ENCODE peak calls at places on chromosomes 13 and 19, in seven cellular contexts. S, I, R, V, F, H and N are unnamed samples.
A peak's percentile ranks its signal among the peaks of the same experiment; 100 is the strongest.

GRCh38 chr13:65456150-65456912 is 1773.8 kb downstream of the PCDH9 start:
- DNase-seq in S (no peak), I (no peak), R (no peak), V (no peak), F (no peak), H (no peak), N (no peak)

GRCh38 chr13:48562296-48563066 is 29.6 kb upstream of the RCBTB2 start:
- DNase-seq in S (peak; percentile 27), I (no peak), R (no peak), V (no peak), F (no peak), H (no peak), N (no peak)

GRCh38 chr19:51394045-51394836 is 3.9 kb upstream of the C19orf84 start:
- DNase-seq in S (peak; percentile 69), I (peak; percentile 96), R (peak; percentile 83), V (peak; percentile 92), F (peak; percentile 93), H (peak; percentile 94), N (peak; percentile 94)

GRCh38 chr13:52879950-52880650 is 31.7 kb upstream of the PCDH8 start:
- DNase-seq in S (no peak), I (no peak), R (peak; percentile 15), V (no peak), F (no peak), H (no peak), N (no peak)

GRCh38 chr19:47112166-47112663 is 1.4 kb downstream of the ZC3H4 start:
- DNase-seq in S (peak; percentile 77), I (peak; percentile 67), R (peak; percentile 90), V (no peak), F (peak; percentile 88), H (peak; percentile 78), N (peak; percentile 92)

GRCh38 chr19:36931684-36932083 is 15.6 kb downstream of the ZNF568 start:
- DNase-seq in S (no peak), I (no peak), R (no peak), V (no peak), F (no peak), H (no peak), N (no peak)

GRCh38 chr19:11479470-11480080 is 1.3 kb downstream of the ELAVL3 start:
- DNase-seq in S (no peak), I (no peak), R (no peak), V (no peak), F (no peak), H (no peak), N (no peak)

GRCh38 chr13:44401577-44401976 is 28.0 kb downstream of the SERP2 start:
- DNase-seq in S (no peak), I (no peak), R (no peak), V (no peak), F (no peak), H (no peak), N (no peak)

GRCh38 chr19:46442808-46443450 is 14.2 kb upstream of the PNMA8C start:
- DNase-seq in S (no peak), I (peak; percentile 44), R (peak; percentile 69), V (no peak), F (no peak), H (no peak), N (no peak)

GRCh38 chr13:78239681-78240080 is 321.1 kb upstream of the EDNRB start:
- DNase-seq in S (no peak), I (no peak), R (no peak), V (no peak), F (no peak), H (no peak), N (no peak)

GRCh38 chr13:95698047-95698749 is 21.3 kb downstream of the DNAJC3 start:
- DNase-seq in S (no peak), I (no peak), R (no peak), V (no peak), F (no peak), H (no peak), N (no peak)

GRCh38 chr19:18159810-18160209 is 6.8 kb downstream of the PIK3R2 start:
- DNase-seq in S (no peak), I (no peak), R (no peak), V (no peak), F (no peak), H (no peak), N (no peak)
- H3K27ac ChIP-seq in S (no peak overlapping the region), I (no peak overlapping the region), R (no peak overlapping the region), V (no peak overlapping the region), F (no peak overlapping the region), H (no peak overlapping the region), N (no peak overlapping the region)

GRCh38 chr13:51723529-51723928 is 80.4 kb downstream of the DHRS12 start:
- DNase-seq in S (no peak), I (no peak), R (no peak), V (no peak), F (no peak), H (no peak), N (no peak)
- H3K4me3 ChIP-seq in S (no peak overlapping the region), I (no peak overlapping the region), R (no peak overlapping the region), V (no peak overlapping the region), F (no peak overlapping the region), H (no peak overlapping the region), N (no peak overlapping the region)

DNA sequence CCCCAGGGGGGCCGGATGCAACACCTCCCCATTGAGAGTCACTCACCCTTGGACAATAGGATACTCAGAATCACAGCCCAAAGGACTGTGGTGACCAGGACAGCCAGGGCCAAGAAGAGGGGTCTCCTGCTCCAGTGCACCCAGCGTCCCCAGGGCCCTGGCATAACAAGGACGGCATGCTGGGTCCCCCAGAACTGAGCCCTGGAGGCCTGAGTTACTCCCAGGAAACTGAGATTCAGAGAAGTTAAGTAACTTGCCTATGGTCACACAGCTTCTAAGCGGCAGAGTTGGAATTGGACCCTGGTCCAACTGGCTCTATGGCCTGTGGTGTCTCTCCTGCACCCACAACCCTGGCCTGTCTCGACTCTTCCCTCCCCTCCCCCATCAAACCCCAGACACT is 295 bp downstream of the CLEC4G start:
- DNase-seq in S (no peak), I (no peak), R (no peak), V (no peak), F (no peak), H (no peak), N (no peak)
- H3K27me3 ChIP-seq in S (peaks cover 20% of the 10 kb centered on the region), I (peaks cover 31% of the 10 kb centered on the region), R (no peaks in the 10 kb centered on the region), V (no peaks in the 10 kb centered on the region), F (no peaks in the 10 kb centered on the region), H (peaks cover 55% of the 10 kb centered on the region), N (peaks cover 35% of the 10 kb centered on the region)

GRCh38 chr13:30615851-30616311 is 1.8 kb upstream of the USPL1 start:
- DNase-seq in S (no peak), I (no peak), R (no peak), V (no peak), F (no peak), H (no peak), N (no peak)

GRCh38 chr13:30605052-30605451 is 12.7 kb upstream of the USPL1 start:
- DNase-seq in S (no peak), I (no peak), R (no peak), V (no peak), F (no peak), H (no peak), N (no peak)

GRCh38 chr13:30608364-30608763 is 9.4 kb upstream of the USPL1 start:
- DNase-seq in S (no peak), I (no peak), R (no peak), V (no peak), F (no peak), H (no peak), N (no peak)

GRCh38 chr13:30607908-30608307 is 9.8 kb upstream of the USPL1 start:
- DNase-seq in S (peak; percentile 34), I (no peak), R (no peak), V (no peak), F (no peak), H (no peak), N (no peak)

GRCh38 chr13:30610311-30610710 is 7.4 kb upstream of the USPL1 start:
- DNase-seq in S (no peak), I (no peak), R (no peak), V (no peak), F (no peak), H (no peak), N (no peak)
- H3K27ac ChIP-seq in S (no peak overlapping the region), I (no peak overlapping the region), R (no peak overlapping the region), V (no peak overlapping the region), F (no peak overlapping the region), H (no peak overlapping the region), N (no peak overlapping the region)

DNA sequence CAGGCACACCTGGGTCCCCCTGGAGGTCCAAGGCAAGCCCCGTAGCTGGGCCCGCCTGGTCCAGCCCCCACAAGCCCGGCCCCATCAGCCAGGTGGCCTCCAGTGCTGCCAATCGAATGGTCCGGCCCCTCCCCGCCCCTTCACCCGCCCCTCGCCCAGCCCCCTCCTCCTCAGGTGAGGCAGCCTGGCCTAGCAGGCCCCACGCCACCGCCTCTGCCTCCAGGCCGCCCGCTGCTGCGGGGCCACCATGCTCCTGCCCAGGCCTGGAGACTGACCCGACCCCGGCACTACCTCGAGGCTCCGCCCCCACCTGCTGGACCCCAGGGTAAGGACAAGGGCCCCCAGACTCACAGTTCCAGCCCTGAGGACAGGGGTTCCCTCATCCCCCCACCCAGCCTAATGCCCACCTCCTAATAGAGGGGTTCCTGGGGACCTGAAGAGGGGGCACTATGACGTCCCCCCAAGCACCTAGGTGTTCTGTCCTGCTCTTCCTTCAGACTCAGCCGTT is at the start of gene HPN:
- DNase-seq in S (no peak), I (no peak), R (no peak), V (no peak), F (no peak), H (no peak), N (no peak)
- H3K4me3 ChIP-seq in S (peak within 1 kb of the TSS; percentile 60), I (no peak within 1 kb of the TSS), R (no peak within 1 kb of the TSS), V (peak within 1 kb of the TSS; percentile 65), F (peak within 1 kb of the TSS; percentile 26), H (peak within 1 kb of the TSS; percentile 34), N (no peak within 1 kb of the TSS)

GRCh38 chr13:112898786-112899617 is 70.0 kb upstream of the MCF2L start:
- DNase-seq in S (no peak), I (no peak), R (no peak), V (no peak), F (no peak), H (no peak), N (no peak)

GRCh38 chr13:112899618-112900600 is 69.1 kb upstream of the MCF2L start:
- DNase-seq in S (no peak), I (no peak), R (no peak), V (no peak), F (no peak), H (no peak), N (no peak)

GRCh38 chr13:112897603-112897955 is 71.4 kb upstream of the MCF2L start:
- DNase-seq in S (no peak), I (no peak), R (no peak), V (no peak), F (no peak), H (no peak), N (no peak)

GRCh38 chr13:112896736-112897602 is 72.0 kb upstream of the MCF2L start:
- DNase-seq in S (no peak), I (no peak), R (no peak), V (no peak), F (no peak), H (no peak), N (no peak)

DNA sequence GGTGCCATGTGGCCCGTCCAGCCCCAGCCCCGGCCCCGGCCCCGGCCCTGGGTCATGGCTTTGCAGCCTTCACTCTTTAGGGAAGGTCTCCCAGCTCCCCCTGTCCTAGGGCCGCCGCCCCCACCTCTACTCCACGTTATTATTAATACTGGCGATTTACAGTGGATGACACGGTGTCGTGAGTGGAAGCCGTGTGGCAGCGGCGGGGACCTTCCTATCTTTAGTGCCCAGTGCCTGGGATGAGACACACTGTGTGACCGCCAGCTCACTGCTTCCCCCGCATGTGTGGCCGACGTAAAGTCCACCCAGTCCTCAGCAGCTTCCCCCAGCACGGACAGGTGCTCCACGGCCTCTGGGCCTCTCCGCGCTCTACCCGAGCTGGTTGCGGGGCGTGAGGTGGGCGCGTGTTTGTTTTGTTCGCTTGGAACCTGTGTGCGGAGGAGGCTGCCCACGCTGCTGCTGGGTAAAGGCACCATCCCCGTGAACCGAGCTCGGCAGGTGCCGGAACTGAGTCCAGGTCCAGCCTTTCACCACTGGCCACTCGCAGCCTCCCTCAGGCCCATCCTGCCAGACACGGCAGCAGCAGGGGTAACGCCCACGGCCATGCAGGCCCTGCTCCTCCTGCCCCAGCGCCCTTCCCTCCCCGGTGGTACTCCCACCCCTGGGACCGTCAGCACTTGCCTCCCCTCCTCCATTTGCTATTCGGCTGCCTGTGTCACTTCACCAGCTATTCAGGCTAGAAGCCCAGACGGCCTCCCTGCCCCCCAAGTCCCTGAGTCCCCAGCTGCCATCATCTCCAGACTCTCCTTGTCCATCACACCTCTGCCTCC is 70.8 kb upstream of the MCF2L start:
- DNase-seq in S (no peak), I (no peak), R (no peak), V (no peak), F (no peak), H (no peak), N (no peak)
- H3K27me3 ChIP-seq in S (no peaks in the 10 kb centered on the region), I (peaks cover 67% of the 10 kb centered on the region), R (no peaks in the 10 kb centered on the region), V (no peaks in the 10 kb centered on the region), F (no peaks in the 10 kb centered on the region), H (peaks cover 6% of the 10 kb centered on the region), N (peaks cover 51% of the 10 kb centered on the region)